ENCODE peak calls at places on chromosomes 13 and 19, in four cellular contexts. T is HL-60, S is body of pancreas, I is esophagus muscularis mucosa. L is an unnamed sample.

GRCh38 chr19:46460981-46461380 is 10.4 kb downstream of the PNMA8A start:
- DNase-seq in T (no peak), S (no peak), I (no peak), L (no peak)

GRCh38 chr13:109154146-109154545 is 524.7 kb downstream of the MYO16 start:
- DNase-seq in T (no peak), S (no peak), I (no peak), L (peak)

GRCh38 chr13:28185256-28185655 is 46.9 kb downstream of the PAN3 start:
- DNase-seq in T (no peak), S (no peak), I (no peak), L (no peak)

GRCh38 chr19:31132753-31133110 is 216.5 kb downstream of the TSHZ3 start:
- DNase-seq in T (no peak), S (no peak), I (no peak), L (no peak)

GRCh38 chr13:37074703-37075102 is 15.2 kb upstream of the SUPT20H start:
- DNase-seq in T (no peak), S (no peak), I (no peak), L (no peak)

GRCh38 chr19:16355293-16356043 is 30.8 kb downstream of the KLF2 start:
- DNase-seq in T (peak), S (no peak), I (no peak), L (peak)

GRCh38 chr19:6014551-6015135 is 36.7 kb upstream of the RANBP3 start:
- DNase-seq in T (no peak), S (no peak), I (no peak), L (no peak)

GRCh38 chr19:38263696-38264485 is 482 bp upstream of the SPINT2 start:
- DNase-seq in T (peak), S (no peak), I (no peak), L (no peak)

GRCh38 chr13:97134364-97135095 is 87.6 kb upstream of the MBNL2 start:
- DNase-seq in T (no peak), S (no peak), I (no peak), L (no peak)

GRCh38 chr19:33273881-33274662 is 28.3 kb downstream of the CEBPA start:
- DNase-seq in T (peak), S (no peak), I (no peak), L (peak)

GRCh38 chr13:37293295-37293694 is 187.8 kb upstream of the CSNK1A1L start:
- DNase-seq in T (no peak), S (no peak), I (no peak), L (no peak)

GRCh38 chr13:109158383-109158782 is 529.0 kb downstream of the MYO16 start:
- DNase-seq in T (no peak), S (no peak), I (peak), L (no peak)

GRCh38 chr19:6616011-6616410 is 25.1 kb upstream of the CD70 start:
- DNase-seq in T (no peak), S (no peak), I (no peak), L (no peak)

GRCh38 chr13:31020996-31021395 is 88.5 kb downstream of the TEX26 start:
- DNase-seq in T (no peak), S (no peak), I (no peak), L (no peak)
- H3K27ac ChIP-seq in T (no peak), S (no peak), I (no peak), L (no peak)

GRCh38 chr19:2151339-2152229 is at the start of gene AP3D1:
- DNase-seq in T (peak), S (peak), I (peak), L (peak)
- H3K27ac ChIP-seq in T (peak), S (peak), I (peak), L (peak)

DNA sequence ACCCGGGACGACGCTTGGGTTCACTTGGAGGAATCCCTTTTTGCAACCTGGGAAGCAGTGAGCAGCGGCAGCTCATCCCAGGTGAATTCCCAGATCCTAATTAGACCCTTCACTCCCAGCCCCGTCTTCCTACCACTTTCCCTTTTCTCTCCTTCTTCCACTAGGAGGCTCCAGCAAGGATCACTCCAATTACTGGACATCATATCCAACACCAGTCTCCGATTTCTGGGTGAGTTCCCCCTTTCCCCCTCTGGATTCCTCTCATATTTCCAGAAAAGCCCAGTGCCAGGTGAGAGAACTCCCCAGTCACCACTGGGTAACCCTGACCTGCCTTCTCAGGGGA is 17.1 kb upstream of the ZSCAN4 start:
- DNase-seq in T (no peak), S (no peak), I (peak), L (no peak)
- H3K27ac ChIP-seq in T (no peak), S (no peak), I (no peak), L (no peak)

GRCh38 chr19:39351537-39352037 is 9.4 kb downstream of the SAMD4B start:
- DNase-seq in T (no peak), S (no peak), I (no peak), L (no peak)

GRCh38 chr19:39350156-39350555 is 7.9 kb downstream of the SAMD4B start:
- DNase-seq in T (no peak), S (no peak), I (no peak), L (no peak)

GRCh38 chr19:39345956-39346355 is 3.7 kb downstream of the SAMD4B start:
- DNase-seq in T (no peak), S (no peak), I (no peak), L (no peak)

GRCh38 chr19:39347332-39348227 is 5.4 kb downstream of the SAMD4B start:
- DNase-seq in T (no peak), S (no peak), I (no peak), L (no peak)

GRCh38 chr19:39349326-39349725 is 7.1 kb downstream of the SAMD4B start:
- DNase-seq in T (no peak), S (no peak), I (no peak), L (no peak)
- H3K27ac ChIP-seq in T (no peak), S (no peak), I (no peak), L (no peak)

DNA sequence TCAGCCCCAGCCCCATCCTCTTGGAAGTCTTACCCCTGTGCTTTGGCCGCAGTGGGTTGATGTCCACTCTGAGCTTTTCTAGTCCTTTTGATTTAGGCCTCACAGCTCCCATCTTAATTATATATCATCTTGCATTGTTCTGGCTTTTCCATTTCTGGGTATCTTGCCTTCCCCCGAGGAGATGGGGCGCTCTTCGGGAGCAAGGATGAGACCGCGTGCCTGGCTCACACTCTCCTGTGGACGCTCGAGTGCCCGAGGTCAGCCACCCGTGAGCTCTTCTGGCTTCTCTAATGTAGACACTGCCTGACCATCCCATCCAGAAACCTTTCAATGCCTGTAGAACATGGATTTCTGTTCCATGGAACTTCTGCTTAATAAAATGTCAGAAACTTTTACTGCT is 53.5 kb upstream of the GPR183 start:
- DNase-seq in T (no peak), S (no peak), I (no peak), L (no peak)
- H3K27ac ChIP-seq in T (no peak), S (no peak), I (no peak), L (no peak)

GRCh38 chr19:3056454-3057016 is 5.8 kb downstream of the TLE5 start:
- DNase-seq in T (no peak), S (no peak), I (no peak), L (peak)

GRCh38 chr19:3058009-3058820 is 4.1 kb downstream of the TLE5 start:
- DNase-seq in T (no peak), S (no peak), I (no peak), L (no peak)

GRCh38 chr19:3058821-3059314 is 3.4 kb downstream of the TLE5 start:
- DNase-seq in T (no peak), S (no peak), I (no peak), L (no peak)

GRCh38 chr19:3055741-3056453 is 6.4 kb downstream of the TLE5 start:
- DNase-seq in T (no peak), S (peak), I (no peak), L (no peak)

DNA sequence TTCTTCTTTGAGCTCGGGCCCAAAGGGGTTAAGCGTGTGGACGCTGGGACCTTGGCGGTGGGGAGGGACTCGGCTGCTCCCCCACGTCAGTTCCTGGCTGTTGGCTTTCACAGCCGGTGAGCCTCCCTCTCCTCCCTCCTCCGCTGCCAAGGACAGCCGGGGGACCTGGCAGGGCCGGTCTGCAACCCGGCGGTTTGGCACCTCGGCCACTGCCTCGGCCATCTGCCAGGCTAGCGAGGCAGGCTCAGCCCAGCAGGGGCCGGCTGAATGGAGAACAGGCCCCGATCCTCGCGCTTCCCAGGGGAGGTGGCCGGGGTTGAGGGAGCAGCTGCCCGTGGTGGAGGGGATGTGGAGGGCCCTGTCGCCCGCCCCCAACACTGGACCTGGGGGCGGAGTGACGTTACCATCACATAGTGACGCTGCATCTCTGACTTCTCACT is 5.0 kb downstream of the TLE5 start:
- DNase-seq in T (no peak), S (peak), I (no peak), L (peak)
- H3K27ac ChIP-seq in T (no peak), S (peak), I (peak), L (peak)